ENCODE peak calls at places on chromosomes 13 and 19, in six cellular contexts. One of them, this sample, is unnamed.
A peak's percentile ranks its signal among the peaks of the same experiment; 100 is the strongest.

GRCh38 chr13:40351537-40352384 is 314.7 kb downstream of the FOXO1 start:
- DNase-seq in effector CD4-positive, alpha-beta T cell: no peak
- DNase-seq in adrenal gland: no peak
- DNase-seq in stimulated activated CD8-positive, alpha-beta memory T cell treated with anti-CD3 and anti-CD28 coated beads, Interleukin-7, amount 100 ng/mL, for 1 hour: no peak
- DNase-seq in GM04504: no peak
- DNase-seq in breast epithelium: no peak
- DNase-seq in this sample: no peak

GRCh38 chr13:110590577-110590976 is 24.8 kb upstream of the NAXD start:
- DNase-seq in adrenal gland: no peak
- DNase-seq in effector CD4-positive, alpha-beta T cell: no peak
- DNase-seq in GM04504: no peak
- DNase-seq in stimulated activated CD8-positive, alpha-beta memory T cell treated with anti-CD3 and anti-CD28 coated beads, Interleukin-7, amount 100 ng/mL, for 1 hour: no peak
- DNase-seq in breast epithelium: peak; percentile 93
- DNase-seq in this sample: no peak

GRCh38 chr13:79861731-79862130 is 380.8 kb downstream of the NDFIP2 start:
- DNase-seq in adrenal gland: no peak
- DNase-seq in GM04504: no peak
- DNase-seq in stimulated activated CD8-positive, alpha-beta memory T cell treated with anti-CD3 and anti-CD28 coated beads, Interleukin-7, amount 100 ng/mL, for 1 hour: no peak
- DNase-seq in effector CD4-positive, alpha-beta T cell: no peak
- DNase-seq in breast epithelium: no peak
- DNase-seq in this sample: no peak

GRCh38 chr19:33094504-33095067 is 13.6 kb downstream of the GPATCH1 start:
- DNase-seq in adrenal gland: no peak
- DNase-seq in GM04504: no peak
- DNase-seq in breast epithelium: no peak
- DNase-seq in effector CD4-positive, alpha-beta T cell: no peak
- DNase-seq in stimulated activated CD8-positive, alpha-beta memory T cell treated with anti-CD3 and anti-CD28 coated beads, Interleukin-7, amount 100 ng/mL, for 1 hour: no peak
- DNase-seq in this sample: no peak

GRCh38 chr13:72970301-72970880 is 88.4 kb upstream of the KLF5 start:
- DNase-seq in stimulated activated CD8-positive, alpha-beta memory T cell treated with anti-CD3 and anti-CD28 coated beads, Interleukin-7, amount 100 ng/mL, for 1 hour: no peak
- DNase-seq in breast epithelium: no peak
- DNase-seq in effector CD4-positive, alpha-beta T cell: no peak
- DNase-seq in GM04504: no peak
- DNase-seq in adrenal gland: no peak
- DNase-seq in this sample: no peak

GRCh38 chr13:95643814-95644598 is 500 bp downstream of the DZIP1 start:
- DNase-seq in effector CD4-positive, alpha-beta T cell: no peak
- DNase-seq in breast epithelium: no peak
- DNase-seq in adrenal gland: no peak
- DNase-seq in GM04504: peak; percentile 17
- DNase-seq in stimulated activated CD8-positive, alpha-beta memory T cell treated with anti-CD3 and anti-CD28 coated beads, Interleukin-7, amount 100 ng/mL, for 1 hour: no peak
- DNase-seq in this sample: no peak

GRCh38 chr19:30076101-30076551 is 134.1 kb downstream of the URI1 start:
- DNase-seq in stimulated activated CD8-positive, alpha-beta memory T cell treated with anti-CD3 and anti-CD28 coated beads, Interleukin-7, amount 100 ng/mL, for 1 hour: no peak
- DNase-seq in adrenal gland: no peak
- DNase-seq in GM04504: no peak
- DNase-seq in effector CD4-positive, alpha-beta T cell: no peak
- DNase-seq in breast epithelium: peak; percentile 30
- DNase-seq in this sample: no peak

GRCh38 chr19:49475995-49476880 is 2.2 kb downstream of the FLT3LG start:
- DNase-seq in breast epithelium: no peak
- DNase-seq in stimulated activated CD8-positive, alpha-beta memory T cell treated with anti-CD3 and anti-CD28 coated beads, Interleukin-7, amount 100 ng/mL, for 1 hour: no peak
- DNase-seq in GM04504: no peak
- DNase-seq in adrenal gland: no peak
- DNase-seq in effector CD4-positive, alpha-beta T cell: peak; percentile 53
- DNase-seq in this sample: no peak

GRCh38 chr13:49020940-49021548 is 45.3 kb downstream of the FNDC3A start:
- DNase-seq in adrenal gland: no peak
- DNase-seq in GM04504: no peak
- DNase-seq in stimulated activated CD8-positive, alpha-beta memory T cell treated with anti-CD3 and anti-CD28 coated beads, Interleukin-7, amount 100 ng/mL, for 1 hour: no peak
- DNase-seq in effector CD4-positive, alpha-beta T cell: no peak
- DNase-seq in breast epithelium: no peak
- DNase-seq in this sample: no peak

GRCh38 chr19:21352830-21353229 is 6.0 kb upstream of the ZNF738 start:
- DNase-seq in GM04504: no peak
- DNase-seq in breast epithelium: no peak
- DNase-seq in stimulated activated CD8-positive, alpha-beta memory T cell treated with anti-CD3 and anti-CD28 coated beads, Interleukin-7, amount 100 ng/mL, for 1 hour: no peak
- DNase-seq in effector CD4-positive, alpha-beta T cell: no peak
- DNase-seq in adrenal gland: no peak
- DNase-seq in this sample: no peak

GRCh38 chr19:2869618-2870017 is 2.5 kb downstream of the ZNF556 start:
- DNase-seq in stimulated activated CD8-positive, alpha-beta memory T cell treated with anti-CD3 and anti-CD28 coated beads, Interleukin-7, amount 100 ng/mL, for 1 hour: no peak
- DNase-seq in GM04504: no peak
- DNase-seq in effector CD4-positive, alpha-beta T cell: no peak
- DNase-seq in adrenal gland: no peak
- DNase-seq in breast epithelium: no peak
- DNase-seq in this sample: no peak

GRCh38 chr13:99425485-99426341 is 75.6 kb upstream of the TM9SF2 start:
- DNase-seq in breast epithelium: no peak
- DNase-seq in stimulated activated CD8-positive, alpha-beta memory T cell treated with anti-CD3 and anti-CD28 coated beads, Interleukin-7, amount 100 ng/mL, for 1 hour: no peak
- DNase-seq in adrenal gland: no peak
- DNase-seq in effector CD4-positive, alpha-beta T cell: peak; percentile 41
- DNase-seq in GM04504: no peak
- DNase-seq in this sample: no peak

GRCh38 chr13:43757266-43757665 is 29.5 kb downstream of the ENOX1 start:
- DNase-seq in effector CD4-positive, alpha-beta T cell: no peak
- DNase-seq in breast epithelium: no peak
- DNase-seq in GM04504: no peak
- DNase-seq in stimulated activated CD8-positive, alpha-beta memory T cell treated with anti-CD3 and anti-CD28 coated beads, Interleukin-7, amount 100 ng/mL, for 1 hour: no peak
- DNase-seq in adrenal gland: no peak
- DNase-seq in this sample: no peak

GRCh38 chr13:27125357-27126282 is 46.0 kb downstream of the USP12 start:
- DNase-seq in breast epithelium: no peak
- DNase-seq in stimulated activated CD8-positive, alpha-beta memory T cell treated with anti-CD3 and anti-CD28 coated beads, Interleukin-7, amount 100 ng/mL, for 1 hour: no peak
- DNase-seq in GM04504: no peak
- DNase-seq in adrenal gland: no peak
- DNase-seq in effector CD4-positive, alpha-beta T cell: no peak
- DNase-seq in this sample: no peak

GRCh38 chr19:3699071-3699740 is 1.1 kb downstream of the PIP5K1C start:
- DNase-seq in GM04504: peak; percentile 77
- DNase-seq in stimulated activated CD8-positive, alpha-beta memory T cell treated with anti-CD3 and anti-CD28 coated beads, Interleukin-7, amount 100 ng/mL, for 1 hour: no peak
- DNase-seq in breast epithelium: no peak
- DNase-seq in adrenal gland: peak; percentile 66
- DNase-seq in effector CD4-positive, alpha-beta T cell: no peak
- DNase-seq in this sample: no peak

GRCh38 chr19:2116507-2116906 is 19.8 kb downstream of the IZUMO4 start:
- DNase-seq in breast epithelium: no peak
- DNase-seq in effector CD4-positive, alpha-beta T cell: no peak
- DNase-seq in stimulated activated CD8-positive, alpha-beta memory T cell treated with anti-CD3 and anti-CD28 coated beads, Interleukin-7, amount 100 ng/mL, for 1 hour: no peak
- DNase-seq in adrenal gland: no peak
- DNase-seq in GM04504: no peak
- DNase-seq in this sample: no peak

GRCh38 chr13:60520902-60521563 is 124.0 kb downstream of the TDRD3 start:
- DNase-seq in effector CD4-positive, alpha-beta T cell: no peak
- DNase-seq in stimulated activated CD8-positive, alpha-beta memory T cell treated with anti-CD3 and anti-CD28 coated beads, Interleukin-7, amount 100 ng/mL, for 1 hour: no peak
- DNase-seq in breast epithelium: no peak
- DNase-seq in GM04504: no peak
- DNase-seq in adrenal gland: no peak
- DNase-seq in this sample: no peak

GRCh38 chr19:28427256-28428083 is 785.5 kb downstream of the UQCRFS1 start:
- DNase-seq in stimulated activated CD8-positive, alpha-beta memory T cell treated with anti-CD3 and anti-CD28 coated beads, Interleukin-7, amount 100 ng/mL, for 1 hour: no peak
- DNase-seq in effector CD4-positive, alpha-beta T cell: no peak
- DNase-seq in GM04504: no peak
- DNase-seq in adrenal gland: no peak
- DNase-seq in breast epithelium: no peak
- DNase-seq in this sample: no peak

GRCh38 chr13:109036091-109036490 is 406.7 kb downstream of the MYO16 start:
- DNase-seq in breast epithelium: no peak
- DNase-seq in GM04504: no peak
- DNase-seq in stimulated activated CD8-positive, alpha-beta memory T cell treated with anti-CD3 and anti-CD28 coated beads, Interleukin-7, amount 100 ng/mL, for 1 hour: no peak
- DNase-seq in adrenal gland: no peak
- DNase-seq in effector CD4-positive, alpha-beta T cell: no peak
- DNase-seq in this sample: no peak

GRCh38 chr13:98173431-98173921 is 3.6 kb downstream of the RNF113B start:
- DNase-seq in stimulated activated CD8-positive, alpha-beta memory T cell treated with anti-CD3 and anti-CD28 coated beads, Interleukin-7, amount 100 ng/mL, for 1 hour: no peak
- DNase-seq in adrenal gland: peak; percentile 80
- DNase-seq in breast epithelium: no peak
- DNase-seq in GM04504: peak; percentile 96
- DNase-seq in effector CD4-positive, alpha-beta T cell: no peak
- DNase-seq in this sample: no peak

GRCh38 chr13:110326263-110326904 is 19.3 kb downstream of the COL4A2 start:
- DNase-seq in effector CD4-positive, alpha-beta T cell: no peak
- DNase-seq in GM04504: no peak
- DNase-seq in stimulated activated CD8-positive, alpha-beta memory T cell treated with anti-CD3 and anti-CD28 coated beads, Interleukin-7, amount 100 ng/mL, for 1 hour: no peak
- DNase-seq in adrenal gland: no peak
- DNase-seq in breast epithelium: no peak
- DNase-seq in this sample: no peak

GRCh38 chr19:54725321-54725720 is 1.1 kb downstream of the KIR3DL3 start:
- DNase-seq in stimulated activated CD8-positive, alpha-beta memory T cell treated with anti-CD3 and anti-CD28 coated beads, Interleukin-7, amount 100 ng/mL, for 1 hour: no peak
- DNase-seq in breast epithelium: no peak
- DNase-seq in adrenal gland: no peak
- DNase-seq in GM04504: no peak
- DNase-seq in effector CD4-positive, alpha-beta T cell: no peak
- DNase-seq in this sample: no peak

GRCh38 chr19:6639439-6639838 is 30.5 kb downstream of the TNFSF14 start:
- DNase-seq in adrenal gland: no peak
- DNase-seq in breast epithelium: no peak
- DNase-seq in GM04504: no peak
- DNase-seq in effector CD4-positive, alpha-beta T cell: no peak
- DNase-seq in stimulated activated CD8-positive, alpha-beta memory T cell treated with anti-CD3 and anti-CD28 coated beads, Interleukin-7, amount 100 ng/mL, for 1 hour: no peak
- DNase-seq in this sample: no peak

GRCh38 chr19:39398297-39398864 is 7.2 kb downstream of the MED29 start:
- DNase-seq in adrenal gland: peak; percentile 79
- DNase-seq in GM04504: peak; percentile 82
- DNase-seq in effector CD4-positive, alpha-beta T cell: peak; percentile 45
- DNase-seq in breast epithelium: no peak
- DNase-seq in stimulated activated CD8-positive, alpha-beta memory T cell treated with anti-CD3 and anti-CD28 coated beads, Interleukin-7, amount 100 ng/mL, for 1 hour: no peak
- DNase-seq in this sample: no peak

GRCh38 chr19:38043649-38044144 is 136.7 kb downstream of the SIPA1L3 start:
- DNase-seq in effector CD4-positive, alpha-beta T cell: no peak
- DNase-seq in adrenal gland: no peak
- DNase-seq in breast epithelium: no peak
- DNase-seq in GM04504: no peak
- DNase-seq in stimulated activated CD8-positive, alpha-beta memory T cell treated with anti-CD3 and anti-CD28 coated beads, Interleukin-7, amount 100 ng/mL, for 1 hour: no peak
- DNase-seq in this sample: no peak

GRCh38 chr13:61728468-61728867 is 312.8 kb upstream of the PCDH20 start:
- DNase-seq in GM04504: peak; percentile 9
- DNase-seq in stimulated activated CD8-positive, alpha-beta memory T cell treated with anti-CD3 and anti-CD28 coated beads, Interleukin-7, amount 100 ng/mL, for 1 hour: no peak
- DNase-seq in effector CD4-positive, alpha-beta T cell: no peak
- DNase-seq in adrenal gland: no peak
- DNase-seq in breast epithelium: no peak
- DNase-seq in this sample: no peak

GRCh38 chr19:28292822-28293500 is 920.0 kb downstream of the UQCRFS1 start:
- DNase-seq in GM04504: no peak
- DNase-seq in breast epithelium: no peak
- DNase-seq in adrenal gland: no peak
- DNase-seq in stimulated activated CD8-positive, alpha-beta memory T cell treated with anti-CD3 and anti-CD28 coated beads, Interleukin-7, amount 100 ng/mL, for 1 hour: no peak
- DNase-seq in effector CD4-positive, alpha-beta T cell: no peak
- DNase-seq in this sample: no peak

GRCh38 chr19:48473161-48473966 is 4.2 kb downstream of the CYTH2 start:
- DNase-seq in breast epithelium: no peak
- DNase-seq in effector CD4-positive, alpha-beta T cell: no peak
- DNase-seq in GM04504: no peak
- DNase-seq in stimulated activated CD8-positive, alpha-beta memory T cell treated with anti-CD3 and anti-CD28 coated beads, Interleukin-7, amount 100 ng/mL, for 1 hour: no peak
- DNase-seq in adrenal gland: no peak
- DNase-seq in this sample: no peak

GRCh38 chr13:108195146-108195545 is 20.2 kb downstream of the LIG4 start:
- DNase-seq in adrenal gland: no peak
- DNase-seq in breast epithelium: no peak
- DNase-seq in effector CD4-positive, alpha-beta T cell: no peak
- DNase-seq in GM04504: no peak
- DNase-seq in stimulated activated CD8-positive, alpha-beta memory T cell treated with anti-CD3 and anti-CD28 coated beads, Interleukin-7, amount 100 ng/mL, for 1 hour: no peak
- DNase-seq in this sample: no peak

GRCh38 chr13:36131931-36132297 is 732 bp upstream of the DCLK1 start:
- DNase-seq in effector CD4-positive, alpha-beta T cell: no peak
- DNase-seq in breast epithelium: no peak
- DNase-seq in stimulated activated CD8-positive, alpha-beta memory T cell treated with anti-CD3 and anti-CD28 coated beads, Interleukin-7, amount 100 ng/mL, for 1 hour: no peak
- DNase-seq in GM04504: no peak
- DNase-seq in adrenal gland: no peak
- DNase-seq in this sample: no peak

GRCh38 chr19:46000497-46001246 is 5.4 kb downstream of the CCDC61 start:
- DNase-seq in adrenal gland: peak; percentile 43
- DNase-seq in effector CD4-positive, alpha-beta T cell: peak; percentile 62
- DNase-seq in stimulated activated CD8-positive, alpha-beta memory T cell treated with anti-CD3 and anti-CD28 coated beads, Interleukin-7, amount 100 ng/mL, for 1 hour: peak; percentile 51
- DNase-seq in GM04504: no peak
- DNase-seq in breast epithelium: no peak
- DNase-seq in this sample: no peak

GRCh38 chr19:48506138-48506733 is 5.4 kb downstream of the LMTK3 start:
- DNase-seq in breast epithelium: no peak
- DNase-seq in GM04504: no peak
- DNase-seq in stimulated activated CD8-positive, alpha-beta memory T cell treated with anti-CD3 and anti-CD28 coated beads, Interleukin-7, amount 100 ng/mL, for 1 hour: no peak
- DNase-seq in adrenal gland: peak; percentile 33
- DNase-seq in effector CD4-positive, alpha-beta T cell: no peak
- DNase-seq in this sample: no peak

GRCh38 chr19:33486936-33487793 is 34.4 kb downstream of the PEPD start:
- DNase-seq in GM04504: no peak
- DNase-seq in effector CD4-positive, alpha-beta T cell: no peak
- DNase-seq in adrenal gland: no peak
- DNase-seq in stimulated activated CD8-positive, alpha-beta memory T cell treated with anti-CD3 and anti-CD28 coated beads, Interleukin-7, amount 100 ng/mL, for 1 hour: no peak
- DNase-seq in breast epithelium: no peak
- DNase-seq in this sample: no peak

GRCh38 chr13:99829156-99829555 is 142.4 kb downstream of the ZIC5 start:
- DNase-seq in effector CD4-positive, alpha-beta T cell: no peak
- DNase-seq in breast epithelium: no peak
- DNase-seq in stimulated activated CD8-positive, alpha-beta memory T cell treated with anti-CD3 and anti-CD28 coated beads, Interleukin-7, amount 100 ng/mL, for 1 hour: no peak
- DNase-seq in adrenal gland: no peak
- DNase-seq in GM04504: no peak
- DNase-seq in this sample: no peak

GRCh38 chr19:44657211-44657921 is 13.7 kb downstream of the PVR start:
- DNase-seq in stimulated activated CD8-positive, alpha-beta memory T cell treated with anti-CD3 and anti-CD28 coated beads, Interleukin-7, amount 100 ng/mL, for 1 hour: peak; percentile 49
- DNase-seq in effector CD4-positive, alpha-beta T cell: peak; percentile 48
- DNase-seq in breast epithelium: no peak
- DNase-seq in GM04504: no peak
- DNase-seq in adrenal gland: peak; percentile 69
- DNase-seq in this sample: no peak